ENCODE peak calls at places on chromosomes 6 and 20, in eight cellular contexts. C is Panc1; E is heart right ventricle; Y is CD8-positive, alpha-beta T cell; Q is glutamatergic neuron; F is lower leg skin; M is PC-3; H is foreskin fibroblast. T is an unnamed sample.

GRCh38 chr6:65786815-65787214 is 79.8 kb upstream of the EYS start:
- DNase-seq in C (no peak), E (no peak), Y (no peak), Q (no peak), F (no peak), M (no peak), H (no peak), T (no peak)

GRCh38 chr6:107179004-107179403 is 63.7 kb upstream of the BEND3 start:
- DNase-seq in C (no peak), E (no peak), Y (no peak), Q (no peak), F (no peak), M (peak), H (peak), T (no peak)

GRCh38 chr20:61975411-61975810 is 90.3 kb downstream of the TAF4 start:
- DNase-seq in C (no peak), E (no peak), Y (no peak), Q (no peak), F (no peak), M (no peak), H (no peak), T (no peak)

GRCh38 chr6:109252261-109253041 is 129.8 kb downstream of the CD164 start:
- DNase-seq in C (no peak), E (no peak), Y (no peak), Q (no peak), F (no peak), M (peak), H (no peak), T (no peak)

GRCh38 chr6:157597461-157598312 is 216.7 kb downstream of the ZDHHC14 start:
- DNase-seq in C (no peak), E (peak), Y (no peak), Q (peak), F (peak), M (peak), H (peak), T (no peak)

GRCh38 chr6:137008204-137008603 is 36.6 kb downstream of the IL20RA start:
- DNase-seq in C (no peak), E (no peak), Y (no peak), Q (no peak), F (no peak), M (no peak), H (no peak), T (no peak)

GRCh38 chr6:14017626-14018475 is 93.1 kb downstream of the RNF182 start:
- DNase-seq in C (no peak), E (no peak), Y (no peak), Q (peak), F (no peak), M (no peak), H (no peak), T (no peak)

GRCh38 chr20:38222231-38222922 is 38.2 kb downstream of the KIAA1755 start:
- DNase-seq in C (no peak), E (peak), Y (no peak), Q (peak), F (peak), M (peak), H (no peak), T (no peak)

GRCh38 chr6:51855310-51856082 is 231.9 kb downstream of the PKHD1 start:
- DNase-seq in C (peak), E (no peak), Y (no peak), Q (no peak), F (peak), M (peak), H (peak), T (peak)

GRCh38 chr20:49444553-49444990 is 37.9 kb downstream of the KCNB1 start:
- DNase-seq in C (no peak), E (no peak), Y (no peak), Q (no peak), F (no peak), M (no peak), H (no peak), T (no peak)

GRCh38 chr6:103002282-103002681 is 1608.8 kb downstream of the GRIK2 start:
- DNase-seq in C (no peak), E (no peak), Y (no peak), Q (no peak), F (no peak), M (peak), H (no peak), T (no peak)

DNA sequence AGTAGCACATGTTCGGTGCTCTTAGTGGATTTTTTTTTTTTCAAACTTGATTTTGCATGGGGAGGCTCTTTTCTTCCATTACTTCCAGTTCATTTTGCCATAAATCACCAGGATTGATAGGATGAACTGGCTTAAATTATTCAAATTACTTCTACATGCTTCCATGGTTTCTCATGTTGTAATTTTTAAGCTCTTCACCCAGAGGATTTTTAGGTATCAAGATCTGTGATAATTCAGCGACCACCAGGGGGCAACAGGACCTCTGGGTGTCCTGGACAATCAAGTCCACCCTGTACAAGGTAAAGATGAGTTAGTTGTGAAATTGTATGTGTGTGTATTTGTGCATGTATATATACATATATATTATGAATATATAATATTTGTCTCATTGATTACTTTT is 4.2 kb upstream of the EPHA7 start:
- DNase-seq in C (no peak), E (no peak), Y (no peak), Q (peak), F (no peak), M (peak), H (no peak), T (peak)
- TF ChIP-seq CTCF in C (peak), E (peak), Y (no peak), Q (peak), F (no peak), M (peak), H (peak), T (peak)

GRCh38 chr20:15919118-15919517 is 654.1 kb downstream of the KIF16B start:
- DNase-seq in C (no peak), E (no peak), Y (no peak), Q (no peak), F (no peak), M (no peak), H (no peak), T (no peak)
- TF ChIP-seq CTCF in C (no peak), E (no peak), Y (no peak), Q (no peak), F (no peak), M (no peak), H (no peak), T (no peak)

GRCh38 chr20:3492669-3493068 is 21.9 kb downstream of the ATRN start:
- DNase-seq in C (no peak), E (no peak), Y (no peak), Q (no peak), F (no peak), M (no peak), H (no peak), T (no peak)

DNA sequence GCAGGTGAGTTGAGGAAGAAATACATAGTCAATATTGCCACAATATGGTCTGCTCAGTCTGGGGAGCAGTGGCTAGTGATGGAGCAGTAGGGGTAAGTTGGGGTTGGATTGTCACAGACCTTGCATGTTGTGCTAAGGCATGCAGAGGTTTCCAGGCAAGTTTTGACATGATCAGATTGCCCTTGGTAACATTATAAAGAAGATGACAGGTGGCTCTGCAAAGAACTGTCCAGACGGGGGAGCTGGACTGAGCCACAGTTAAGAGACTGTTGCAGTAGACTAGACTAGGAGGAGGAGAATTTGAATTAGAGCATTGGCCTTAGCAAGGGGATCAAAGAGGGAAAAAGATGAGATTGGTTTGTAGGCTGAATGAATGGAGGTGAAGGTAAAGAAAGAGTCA is 23.4 kb downstream of the ATRN start:
- DNase-seq in C (no peak), E (no peak), Y (no peak), Q (no peak), F (no peak), M (no peak), H (no peak), T (no peak)
- TF ChIP-seq CTCF in C (peak), E (no peak), Y (no peak), Q (no peak), F (no peak), M (no peak), H (no peak), T (no peak)

DNA sequence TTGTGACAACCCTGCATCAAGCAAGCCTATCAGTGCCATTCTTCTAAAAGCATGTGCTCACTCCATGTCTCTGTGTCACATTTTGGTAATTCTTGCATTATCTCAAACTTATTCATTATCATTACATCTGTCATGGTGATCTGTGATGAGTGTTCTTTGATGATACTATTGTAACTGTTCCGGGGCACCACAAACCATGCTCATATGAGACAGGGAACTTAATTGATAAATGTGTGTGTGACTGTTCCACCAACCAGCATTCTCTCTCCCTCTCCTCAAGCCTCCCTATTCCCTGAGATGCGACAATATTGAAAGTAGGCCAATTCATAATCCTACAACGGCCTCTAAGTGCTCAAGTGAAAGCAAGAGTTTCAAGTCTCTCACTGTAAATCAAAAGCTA is 4.0 kb downstream of the HUS1B start:
- DNase-seq in C (no peak), E (no peak), Y (no peak), Q (no peak), F (no peak), M (no peak), H (no peak), T (no peak)
- TF ChIP-seq CTCF in C (no peak), E (no peak), Y (no peak), Q (no peak), F (no peak), M (no peak), H (no peak), T (no peak)

GRCh38 chr20:58868795-58869194 is 16.3 kb downstream of the GNAS start:
- DNase-seq in C (no peak), E (no peak), Y (no peak), Q (peak), F (no peak), M (no peak), H (no peak), T (no peak)
- TF ChIP-seq CTCF in C (peak), E (no peak), Y (no peak), Q (no peak), F (no peak), M (peak), H (peak), T (peak)

DNA sequence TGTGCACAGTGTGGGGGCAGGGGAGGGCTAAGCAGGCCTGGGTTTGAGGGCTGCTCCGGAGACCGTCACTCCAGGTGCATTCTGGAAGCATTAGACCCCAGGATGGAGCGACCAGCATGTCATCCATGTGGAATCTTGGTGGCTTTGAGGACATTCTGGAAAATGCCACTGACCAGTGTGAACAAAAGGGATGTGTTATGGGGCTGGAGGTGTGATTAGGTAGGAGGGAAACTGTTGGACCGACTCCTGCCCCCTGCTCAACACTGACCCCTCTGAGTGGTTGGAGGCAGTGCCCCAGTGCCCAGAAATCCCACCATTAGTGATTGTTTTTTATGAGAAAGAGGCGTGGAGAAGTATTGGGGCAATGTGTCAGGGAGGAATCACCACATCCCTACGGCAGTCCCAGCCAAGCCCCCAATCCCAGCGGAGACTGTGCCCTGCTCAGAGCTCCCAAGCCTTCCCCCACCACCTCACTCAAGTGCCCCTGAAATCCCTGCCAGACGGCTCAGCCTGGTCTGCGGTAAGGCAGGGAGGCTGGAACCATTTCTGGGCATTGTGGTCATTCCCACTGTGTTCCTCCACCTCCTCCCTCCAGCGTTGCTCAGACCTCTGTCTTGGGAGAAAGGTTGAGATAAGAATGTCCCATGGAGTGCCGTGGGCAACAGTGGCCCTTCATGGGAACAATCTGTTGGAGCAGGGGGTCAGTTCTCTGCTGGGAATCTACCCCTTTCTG is 44.0 kb upstream of the TTPAL start:
- DNase-seq in C (no peak), E (no peak), Y (no peak), Q (no peak), F (no peak), M (no peak), H (no peak), T (no peak)
- TF ChIP-seq CTCF in C (no peak), E (no peak), Y (no peak), Q (no peak), F (no peak), M (no peak), H (no peak), T (no peak)

GRCh38 chr20:2917266-2917665 is 44.0 kb downstream of the PTPRA start:
- DNase-seq in C (no peak), E (no peak), Y (no peak), Q (no peak), F (no peak), M (no peak), H (no peak), T (no peak)

GRCh38 chr20:2918096-2919049 is 45.1 kb downstream of the PTPRA start:
- DNase-seq in C (no peak), E (no peak), Y (no peak), Q (no peak), F (no peak), M (no peak), H (no peak), T (no peak)

GRCh38 chr20:2911200-2911599 is 37.9 kb downstream of the PTPRA start:
- DNase-seq in C (no peak), E (no peak), Y (no peak), Q (no peak), F (no peak), M (no peak), H (no peak), T (no peak)

GRCh38 chr20:2909953-2910352 is 36.7 kb downstream of the PTPRA start:
- DNase-seq in C (no peak), E (no peak), Y (no peak), Q (no peak), F (no peak), M (no peak), H (no peak), T (no peak)

DNA sequence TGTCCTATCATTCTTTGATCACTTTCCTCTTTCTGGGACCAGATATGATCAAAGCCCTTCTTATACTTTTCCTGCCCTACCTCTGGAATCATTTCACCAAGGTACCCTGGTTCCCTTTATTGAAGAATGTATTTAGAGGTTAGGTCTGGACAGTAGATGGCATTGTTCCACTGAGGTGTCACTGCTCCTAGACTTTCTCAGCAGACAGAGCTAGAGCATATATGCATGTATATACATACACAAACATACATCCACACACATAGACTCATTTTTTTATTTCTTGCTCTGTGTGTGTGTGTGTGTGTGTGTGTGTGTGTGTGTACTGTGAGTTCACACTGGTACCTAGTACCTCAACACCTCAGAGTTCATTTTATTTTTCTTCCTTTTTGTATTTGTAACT is 40.9 kb downstream of the PTPRA start:
- DNase-seq in C (no peak), E (no peak), Y (no peak), Q (no peak), F (no peak), M (peak), H (no peak), T (peak)
- TF ChIP-seq CTCF in C (peak), E (no peak), Y (no peak), Q (no peak), F (no peak), M (peak), H (no peak), T (no peak)